ENCODE peak calls at places on chromosomes 3 and 15, in six cellular contexts. T is NCI-H2029, Z is dorsolateral prefrontal cortex, G is SJSA1, R is GM04504, H is posterior cingulate gyrus. N is an unnamed sample.

GRCh38 chr3:14633819-14634424 is 17.6 kb upstream of the CCDC174 start:
- DNase-seq in T (peak; percentile 17), G (no peak), R (no peak), H (no peak), Z (peak; percentile 50), N (no peak)

GRCh38 chr3:192915306-192915705 is 2.4 kb downstream of the MB21D2 start:
- DNase-seq in T (peak; percentile 23), H (no peak), R (no peak), Z (no peak), G (peak; percentile 20), N (no peak)

GRCh38 chr3:172085557-172085895 is 46.1 kb downstream of the FNDC3B start:
- DNase-seq in T (no peak), R (no peak), G (no peak), Z (no peak), H (no peak), N (no peak)

GRCh38 chr15:98946301-98947255 is 61.0 kb downstream of the PGPEP1L start:
- DNase-seq in H (no peak), T (no peak), Z (no peak), R (no peak), G (no peak), N (peak; percentile 84)

GRCh38 chr3:142298626-142299025 is 73.2 kb upstream of the GK5 start:
- DNase-seq in T (no peak), G (no peak), Z (no peak), H (no peak), R (no peak), N (no peak)

GRCh38 chr3:42497009-42497731 is 5.3 kb upstream of the VIPR1 start:
- DNase-seq in R (peak; percentile 7), G (peak; percentile 49), H (no peak), Z (no peak), T (no peak), N (peak; percentile 82)

GRCh38 chr3:39850707-39851014 is 41.3 kb downstream of the MYRIP start:
- DNase-seq in G (no peak), H (no peak), Z (no peak), R (no peak), T (peak; percentile 43), N (no peak)

GRCh38 chr15:38714309-38715072 is 149.9 kb upstream of the RASGRP1 start:
- DNase-seq in T (no peak), Z (no peak), R (peak; percentile 80), G (peak; percentile 93), H (no peak), N (no peak)

N was measured in mesenteric fat pad.